ENCODE peak calls at places on chromosome 16, in five cellular contexts. One of them, this sample, is unnamed.

GRCh38 chr16:69073181-69073669 is 32.2 kb upstream of the HAS3 start:
- DNase-seq in tibial nerve: no peak
- DNase-seq in transverse colon: no peak
- DNase-seq in H1: no peak
- DNase-seq in erythroblast: no peak
- DNase-seq in this sample: peak

GRCh38 chr16:9874233-9874632 is 308.0 kb downstream of the GRIN2A start:
- DNase-seq in tibial nerve: no peak
- DNase-seq in transverse colon: no peak
- DNase-seq in H1: no peak
- DNase-seq in erythroblast: no peak
- DNase-seq in this sample: no peak

GRCh38 chr16:81560979-81561657 is 116.5 kb downstream of the CMIP start:
- DNase-seq in tibial nerve: no peak
- DNase-seq in transverse colon: no peak
- DNase-seq in H1: no peak
- DNase-seq in erythroblast: no peak
- DNase-seq in this sample: peak

GRCh38 chr16:2457946-2458345 is 2.0 kb upstream of the TEDC2 start:
- DNase-seq in tibial nerve: no peak
- DNase-seq in transverse colon: no peak
- DNase-seq in H1: no peak
- DNase-seq in erythroblast: no peak
- DNase-seq in this sample: no peak

GRCh38 chr16:10984509-10984908 is 40.1 kb downstream of the CLEC16A start:
- DNase-seq in tibial nerve: no peak
- DNase-seq in transverse colon: no peak
- DNase-seq in H1: no peak
- DNase-seq in erythroblast: no peak
- DNase-seq in this sample: no peak

GRCh38 chr16:64858076-64858475 is 263.8 kb downstream of the CDH11 start:
- DNase-seq in tibial nerve: no peak
- DNase-seq in transverse colon: no peak
- DNase-seq in H1: no peak
- DNase-seq in erythroblast: no peak
- DNase-seq in this sample: no peak

GRCh38 chr16:48918520-48919258 is 308.7 kb upstream of the N4BP1 start:
- DNase-seq in tibial nerve: no peak
- DNase-seq in transverse colon: no peak
- DNase-seq in H1: no peak
- DNase-seq in erythroblast: no peak
- DNase-seq in this sample: no peak

GRCh38 chr16:10408824-10409381 is 23.0 kb downstream of the ATF7IP2 start:
- DNase-seq in tibial nerve: no peak
- DNase-seq in transverse colon: no peak
- DNase-seq in H1: no peak
- DNase-seq in erythroblast: peak
- DNase-seq in this sample: no peak

GRCh38 chr16:47984669-47985068 is 171.1 kb downstream of the ABCC12 start:
- DNase-seq in tibial nerve: no peak
- DNase-seq in transverse colon: no peak
- DNase-seq in H1: no peak
- DNase-seq in erythroblast: no peak
- DNase-seq in this sample: no peak

GRCh38 chr16:82248677-82249076 is 78.7 kb upstream of the MPHOSPH6 start:
- DNase-seq in tibial nerve: no peak
- DNase-seq in transverse colon: no peak
- DNase-seq in H1: no peak
- DNase-seq in erythroblast: no peak
- DNase-seq in this sample: no peak

GRCh38 chr16:63289834-63290460 is 1253.7 kb upstream of the CDH8 start:
- DNase-seq in tibial nerve: no peak
- DNase-seq in transverse colon: peak
- DNase-seq in H1: peak
- DNase-seq in erythroblast: peak
- DNase-seq in this sample: peak

GRCh38 chr16:17850626-17851265 is 380.0 kb upstream of the XYLT1 start:
- DNase-seq in tibial nerve: no peak
- DNase-seq in transverse colon: no peak
- DNase-seq in H1: no peak
- DNase-seq in erythroblast: no peak
- DNase-seq in this sample: no peak

GRCh38 chr16:74651841-74652240 is 14.8 kb downstream of the RFWD3 start:
- DNase-seq in tibial nerve: no peak
- DNase-seq in transverse colon: no peak
- DNase-seq in H1: no peak
- DNase-seq in erythroblast: no peak
- DNase-seq in this sample: no peak

GRCh38 chr16:49012961-49013726 is 268.5 kb downstream of the CBLN1 start:
- DNase-seq in tibial nerve: no peak
- DNase-seq in transverse colon: peak
- DNase-seq in H1: peak
- DNase-seq in erythroblast: no peak
- DNase-seq in this sample: peak

GRCh38 chr16:84349852-84350565 is 18.3 kb upstream of the ATP2C2 start:
- DNase-seq in tibial nerve: no peak
- DNase-seq in transverse colon: peak
- DNase-seq in H1: no peak
- DNase-seq in erythroblast: no peak
- DNase-seq in this sample: no peak

GRCh38 chr16:88651276-88651988 is 579 bp upstream of the CYBA start:
- DNase-seq in tibial nerve: no peak
- DNase-seq in transverse colon: peak
- DNase-seq in H1: no peak
- DNase-seq in erythroblast: no peak
- DNase-seq in this sample: peak

GRCh38 chr16:82655315-82655714 is 28.5 kb downstream of the CDH13 start:
- DNase-seq in tibial nerve: no peak
- DNase-seq in transverse colon: peak
- DNase-seq in H1: no peak
- DNase-seq in erythroblast: no peak
- DNase-seq in this sample: peak

GRCh38 chr16:76235025-76235424 is 42.2 kb upstream of the CNTNAP4 start:
- DNase-seq in tibial nerve: no peak
- DNase-seq in transverse colon: no peak
- DNase-seq in H1: no peak
- DNase-seq in erythroblast: no peak
- DNase-seq in this sample: no peak

GRCh38 chr16:4309833-4310266 is 6.0 kb upstream of the GLIS2 start:
- DNase-seq in tibial nerve: peak
- DNase-seq in transverse colon: peak
- DNase-seq in H1: peak
- DNase-seq in erythroblast: peak
- DNase-seq in this sample: peak

GRCh38 chr16:87170310-87170709 is 146.9 kb downstream of the C16orf95 start:
- DNase-seq in tibial nerve: no peak
- DNase-seq in transverse colon: no peak
- DNase-seq in H1: no peak
- DNase-seq in erythroblast: no peak
- DNase-seq in this sample: no peak

GRCh38 chr16:6682142-6682811 is 650.4 kb upstream of the RBFOX1 start:
- DNase-seq in tibial nerve: peak
- DNase-seq in transverse colon: peak
- DNase-seq in H1: peak
- DNase-seq in erythroblast: peak
- DNase-seq in this sample: peak

GRCh38 chr16:24522751-24523150 is 16.6 kb upstream of the RBBP6 start:
- DNase-seq in tibial nerve: no peak
- DNase-seq in transverse colon: no peak
- DNase-seq in H1: no peak
- DNase-seq in erythroblast: no peak
- DNase-seq in this sample: no peak
- TF ChIP-seq POLR2A in tibial nerve: no peak
- TF ChIP-seq POLR2A in transverse colon: no peak
- TF ChIP-seq POLR2A in H1: no peak
- TF ChIP-seq POLR2A in erythroblast: no peak
- TF ChIP-seq POLR2A in this sample: no peak

DNA sequence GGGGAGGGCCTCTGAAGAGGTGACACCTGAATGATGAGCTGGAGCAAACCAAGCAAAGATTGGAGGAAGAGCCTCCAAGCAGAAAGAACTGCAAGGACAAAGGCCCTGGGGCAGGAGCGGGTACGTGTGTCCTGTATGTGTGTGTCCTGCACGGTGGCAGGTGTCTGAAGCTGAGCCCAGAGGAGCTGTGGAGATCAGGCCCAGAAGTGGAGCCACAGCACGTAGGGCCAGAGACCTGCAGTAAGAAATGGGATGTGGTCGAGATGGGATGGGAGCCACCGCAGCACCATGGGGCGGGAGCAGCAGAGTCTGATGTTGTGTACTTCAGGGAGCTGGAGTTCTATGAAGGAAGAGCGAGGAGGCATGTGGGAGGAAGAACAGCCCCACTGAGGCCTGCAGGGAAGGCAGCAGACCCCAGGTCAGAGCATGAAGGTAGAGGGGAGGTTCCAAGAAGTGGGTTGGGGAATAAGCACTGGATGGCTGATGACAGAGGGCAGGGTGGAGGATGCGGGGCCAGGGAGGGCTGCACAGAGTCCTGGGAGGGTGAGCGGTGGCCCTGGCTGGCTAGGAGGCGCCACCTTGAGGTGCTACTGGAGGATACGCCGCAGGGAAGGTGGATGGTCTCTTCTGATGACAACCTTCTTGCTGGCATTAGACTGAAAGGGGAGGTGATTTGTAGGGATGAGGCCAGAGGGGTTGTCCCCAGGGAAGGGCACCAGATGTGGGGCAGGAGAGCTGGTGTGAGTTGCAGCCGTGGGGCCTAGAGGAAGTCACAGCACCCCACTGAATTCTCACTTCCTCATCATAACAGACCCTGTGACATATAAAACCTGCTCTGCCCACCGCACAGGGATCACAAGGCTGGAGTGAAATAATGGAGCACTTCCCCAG is 10.6 kb upstream of the CETP start:
- DNase-seq in tibial nerve: peak
- DNase-seq in transverse colon: peak
- DNase-seq in H1: peak
- DNase-seq in erythroblast: peak
- DNase-seq in this sample: peak
- TF ChIP-seq POLR2A in tibial nerve: no peak
- TF ChIP-seq POLR2A in transverse colon: no peak
- TF ChIP-seq POLR2A in H1: no peak
- TF ChIP-seq POLR2A in erythroblast: no peak
- TF ChIP-seq POLR2A in this sample: no peak

GRCh38 chr16:67177743-67178699 is 5.7 kb downstream of the MATCAP1 start:
- DNase-seq in tibial nerve: no peak
- DNase-seq in transverse colon: peak
- DNase-seq in H1: peak
- DNase-seq in erythroblast: peak
- DNase-seq in this sample: peak
- TF ChIP-seq POLR2A in tibial nerve: no peak
- TF ChIP-seq POLR2A in transverse colon: peak
- TF ChIP-seq POLR2A in H1: no peak
- TF ChIP-seq POLR2A in erythroblast: no peak
- TF ChIP-seq POLR2A in this sample: peak

DNA sequence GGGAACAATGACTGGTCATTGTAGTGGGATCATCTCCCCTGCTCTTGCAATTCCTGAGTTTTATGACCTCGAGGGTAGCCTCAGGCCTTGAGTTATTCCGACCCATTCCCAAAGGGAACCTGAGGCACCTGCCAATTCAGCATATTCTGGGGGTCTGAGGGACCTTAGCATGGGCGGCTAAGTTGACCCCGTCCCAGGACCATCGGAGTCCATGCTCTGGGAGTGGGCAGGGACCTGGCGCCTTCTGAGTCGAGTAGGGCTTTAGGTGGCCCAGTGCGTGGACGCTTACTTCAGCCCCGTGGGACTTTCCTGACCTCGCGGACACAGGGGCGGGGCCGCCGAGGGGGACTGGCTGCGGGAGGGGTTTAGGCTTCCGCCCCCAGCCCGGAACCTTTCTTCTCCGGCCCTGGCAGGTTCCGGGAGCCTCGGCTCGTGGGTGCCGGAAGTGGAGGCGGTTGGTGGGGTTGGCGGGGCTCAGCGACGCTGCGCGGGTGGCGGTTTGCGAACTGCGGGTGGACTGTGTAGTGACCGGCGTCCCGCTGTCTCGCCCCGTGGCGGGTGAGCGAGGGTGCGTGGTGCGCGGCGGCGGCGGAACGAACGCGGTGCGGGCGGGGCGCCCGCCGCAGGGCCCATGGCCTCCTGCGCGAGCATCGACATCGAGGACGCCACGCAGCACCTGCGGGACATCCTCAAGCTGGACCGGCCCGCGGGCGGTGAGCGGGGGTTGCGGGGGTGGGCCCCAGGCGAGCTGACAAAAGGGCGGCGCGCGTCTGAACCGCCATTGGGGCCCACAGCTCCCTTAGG is at the start of gene EDC4:
- DNase-seq in tibial nerve: peak
- DNase-seq in transverse colon: peak
- DNase-seq in H1: peak
- DNase-seq in erythroblast: peak
- DNase-seq in this sample: peak
- TF ChIP-seq POLR2A in tibial nerve: peak
- TF ChIP-seq POLR2A in transverse colon: peak
- TF ChIP-seq POLR2A in H1: peak
- TF ChIP-seq POLR2A in erythroblast: peak
- TF ChIP-seq POLR2A in this sample: peak

DNA sequence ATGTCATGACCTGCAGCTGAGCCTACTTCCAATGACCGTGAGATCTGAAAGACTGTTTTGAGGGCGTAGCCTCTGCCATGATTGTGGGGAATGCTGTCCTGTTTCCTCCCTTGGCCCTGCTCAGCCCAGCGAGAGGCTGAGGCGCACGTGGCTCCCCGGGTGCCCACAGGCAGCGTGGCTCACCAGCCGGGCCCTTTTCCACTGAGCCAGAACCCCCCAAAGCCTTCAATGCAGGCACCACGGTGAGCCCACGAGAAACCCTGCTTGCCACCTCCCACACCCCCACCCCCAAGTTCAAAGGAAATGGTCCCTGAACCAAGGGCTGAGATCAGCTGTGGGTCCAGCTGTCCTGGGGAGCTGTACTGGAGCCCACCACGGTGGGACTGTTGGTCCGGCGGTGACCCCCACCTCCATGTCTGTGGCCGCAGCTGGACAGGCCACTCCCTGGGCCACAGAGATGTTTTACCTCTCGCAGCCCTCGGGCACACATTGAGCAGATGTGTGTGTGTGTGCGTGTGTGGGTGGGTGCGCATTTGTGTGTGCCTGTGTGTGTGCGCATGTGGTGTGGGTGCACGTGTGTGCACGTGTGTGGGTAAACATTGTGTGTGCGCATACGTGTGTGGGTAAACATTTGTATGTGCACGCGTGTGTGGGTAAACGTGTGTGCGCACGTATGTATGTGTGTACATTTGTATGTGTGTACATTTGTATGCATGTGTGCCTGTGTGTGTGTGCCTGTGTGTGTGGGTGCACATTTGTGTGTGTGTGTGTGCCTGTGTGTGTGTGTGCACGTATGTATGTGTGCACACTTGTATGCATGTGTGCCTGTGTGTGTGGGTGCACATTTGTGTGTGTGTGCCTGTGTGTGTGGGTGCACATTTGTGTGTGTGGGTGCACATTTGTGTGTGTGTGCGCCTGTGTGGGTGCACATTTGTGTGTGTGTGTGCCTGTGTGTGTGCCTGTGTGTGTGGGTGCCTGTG is 5.0 kb upstream of the MC1R start:
- DNase-seq in tibial nerve: no peak
- DNase-seq in transverse colon: no peak
- DNase-seq in H1: no peak
- DNase-seq in erythroblast: no peak
- DNase-seq in this sample: no peak
- TF ChIP-seq POLR2A in tibial nerve: no peak
- TF ChIP-seq POLR2A in transverse colon: no peak
- TF ChIP-seq POLR2A in H1: no peak
- TF ChIP-seq POLR2A in erythroblast: no peak
- TF ChIP-seq POLR2A in this sample: no peak

GRCh38 chr16:28837672-28838557 is 8.2 kb downstream of the TUFM start:
- DNase-seq in tibial nerve: no peak
- DNase-seq in transverse colon: no peak
- DNase-seq in H1: no peak
- DNase-seq in erythroblast: no peak
- DNase-seq in this sample: no peak
- TF ChIP-seq POLR2A in tibial nerve: no peak
- TF ChIP-seq POLR2A in transverse colon: no peak
- TF ChIP-seq POLR2A in H1: no peak
- TF ChIP-seq POLR2A in erythroblast: no peak
- TF ChIP-seq POLR2A in this sample: no peak

This sample was measured in adrenal gland.